ENCODE peak calls at places on chromosomes 12 and 14, in eight cellular contexts. G is HL-60, W is neuronal stem cell, U is aorta, O is lower lobe of right lung, E is PC-9, D is K562, H is body of pancreas. K is an unnamed sample.

GRCh38 chr12:28961948-28962384 is 187.1 kb upstream of the FAR2 start:
- DNase-seq in D (no peak), U (no peak), H (no peak), W (no peak), E (no peak), O (no peak), G (no peak), K (peak; percentile 58)

GRCh38 chr14:89349196-89350008 is 67.6 kb downstream of the FOXN3 start:
- DNase-seq in H (peak; percentile 82), G (no peak), E (no peak), D (no peak), U (no peak), O (no peak), W (peak; percentile 76), K (no peak)

GRCh38 chr12:3145036-3145435 is 67.9 kb downstream of the TSPAN9 start:
- DNase-seq in U (peak; percentile 45), W (no peak), E (no peak), H (no peak), G (no peak), O (no peak), D (no peak), K (no peak)

GRCh38 chr14:23175823-23176222 is 7.6 kb downstream of the SLC7A8 start:
- DNase-seq in O (no peak), D (no peak), G (no peak), H (no peak), E (no peak), U (no peak), W (no peak), K (peak; percentile 81)

GRCh38 chr12:60684988-60685655 is 1089.3 kb downstream of the SLC16A7 start:
- DNase-seq in O (no peak), H (no peak), D (no peak), G (no peak), W (no peak), U (peak; percentile 53), E (peak; percentile 50), K (no peak)

GRCh38 chr12:94649349-94650142 is 811 bp downstream of the TMCC3 start:
- DNase-seq in W (peak; percentile 29), U (peak; percentile 88), D (no peak), G (no peak), H (peak; percentile 55), E (peak; percentile 54), O (peak; percentile 73), K (peak; percentile 40)

GRCh38 chr12:117674313-117674712 is 294.5 kb downstream of the KSR2 start:
- DNase-seq in G (no peak), O (no peak), H (no peak), D (no peak), W (no peak), U (no peak), E (no peak), K (no peak)

GRCh38 chr12:102061096-102061555 is 665 bp downstream of the WASHC3 start:
- DNase-seq in H (no peak), D (no peak), U (no peak), O (no peak), W (no peak), E (no peak), G (peak; percentile 22), K (no peak)

GRCh38 chr12:132516064-132517012 is 26.4 kb downstream of the FBRSL1 start:
- DNase-seq in H (no peak), U (no peak), W (no peak), G (no peak), D (no peak), O (no peak), E (no peak), K (no peak)

GRCh38 chr12:105721051-105721825 is 390.7 kb downstream of the C12orf75 start:
- DNase-seq in D (no peak), E (no peak), W (no peak), O (no peak), U (no peak), G (no peak), H (no peak), K (no peak)

GRCh38 chr14:93018401-93018800 is 95.5 kb downstream of the CHGA start:
- DNase-seq in E (no peak), W (no peak), D (no peak), O (no peak), U (no peak), G (no peak), H (no peak), K (no peak)

GRCh38 chr14:74988131-74988530 is 14.6 kb upstream of the EIF2B2 start:
- DNase-seq in E (peak; percentile 94), U (no peak), O (no peak), W (no peak), H (no peak), G (no peak), D (peak; percentile 1), K (peak; percentile 56)

GRCh38 chr14:35224615-35225014 is 67.6 kb upstream of the PSMA6 start:
- DNase-seq in O (no peak), D (no peak), G (no peak), U (no peak), E (no peak), H (no peak), W (no peak), K (no peak)

GRCh38 chr14:73712540-73713141 is 1.5 kb downstream of the PNMA1 start:
- DNase-seq in E (no peak), W (peak; percentile 21), D (peak; percentile 35), U (no peak), G (no peak), O (no peak), H (no peak), K (peak; percentile 38)

GRCh38 chr14:51512321-51512720 is 139.4 kb upstream of the FRMD6 start:
- DNase-seq in O (no peak), U (no peak), D (no peak), E (no peak), W (no peak), G (no peak), H (no peak), K (no peak)

GRCh38 chr12:61095131-61095530 is 1165.1 kb upstream of the USP15 start:
- DNase-seq in U (no peak), E (no peak), H (no peak), O (no peak), W (no peak), D (no peak), G (no peak), K (no peak)

GRCh38 chr14:76690502-76691105 is 70.7 kb upstream of the VASH1 start:
- DNase-seq in U (no peak), D (no peak), H (no peak), W (no peak), E (no peak), O (no peak), G (no peak), K (no peak)

GRCh38 chr14:68975667-68976066 is 3.4 kb downstream of the ACTN1 start:
- DNase-seq in U (peak; percentile 78), O (no peak), G (no peak), W (no peak), E (no peak), H (no peak), D (no peak), K (peak; percentile 87)

GRCh38 chr14:49955013-49955412 is 62.1 kb downstream of the ARF6 start:
- DNase-seq in H (no peak), E (no peak), D (no peak), U (no peak), G (no peak), W (no peak), O (no peak), K (no peak)

GRCh38 chr14:57293851-57294837 is 25.4 kb downstream of the AP5M1 start:
- DNase-seq in G (no peak), H (no peak), U (no peak), D (no peak), O (no peak), E (no peak), W (no peak), K (no peak)
- H3K27me3 ChIP-seq in G (no peaks in the 10 kb centered on the region), H (no peaks in the 10 kb centered on the region), U (no peaks in the 10 kb centered on the region), D (no peaks in the 10 kb centered on the region), O (no peaks in the 10 kb centered on the region), E (no peaks in the 10 kb centered on the region), W (no peaks in the 10 kb centered on the region), K (no peaks in the 10 kb centered on the region)

GRCh38 chr12:48000878-48001321 is 3.4 kb downstream of the COL2A1 start:
- DNase-seq in U (no peak), W (peak; percentile 37), D (no peak), E (peak; percentile 54), G (no peak), O (no peak), H (no peak), K (peak; percentile 74)
- H3K27me3 ChIP-seq in U (no peaks in the 10 kb centered on the region), W (no peaks in the 10 kb centered on the region), D (peaks cover 81% of the 10 kb centered on the region), E (peaks cover 50% of the 10 kb centered on the region), G (peaks cover 84% of the 10 kb centered on the region), O (peaks cover 76% of the 10 kb centered on the region), H (peaks cover 35% of the 10 kb centered on the region), K (peaks cover 24% of the 10 kb centered on the region)

DNA sequence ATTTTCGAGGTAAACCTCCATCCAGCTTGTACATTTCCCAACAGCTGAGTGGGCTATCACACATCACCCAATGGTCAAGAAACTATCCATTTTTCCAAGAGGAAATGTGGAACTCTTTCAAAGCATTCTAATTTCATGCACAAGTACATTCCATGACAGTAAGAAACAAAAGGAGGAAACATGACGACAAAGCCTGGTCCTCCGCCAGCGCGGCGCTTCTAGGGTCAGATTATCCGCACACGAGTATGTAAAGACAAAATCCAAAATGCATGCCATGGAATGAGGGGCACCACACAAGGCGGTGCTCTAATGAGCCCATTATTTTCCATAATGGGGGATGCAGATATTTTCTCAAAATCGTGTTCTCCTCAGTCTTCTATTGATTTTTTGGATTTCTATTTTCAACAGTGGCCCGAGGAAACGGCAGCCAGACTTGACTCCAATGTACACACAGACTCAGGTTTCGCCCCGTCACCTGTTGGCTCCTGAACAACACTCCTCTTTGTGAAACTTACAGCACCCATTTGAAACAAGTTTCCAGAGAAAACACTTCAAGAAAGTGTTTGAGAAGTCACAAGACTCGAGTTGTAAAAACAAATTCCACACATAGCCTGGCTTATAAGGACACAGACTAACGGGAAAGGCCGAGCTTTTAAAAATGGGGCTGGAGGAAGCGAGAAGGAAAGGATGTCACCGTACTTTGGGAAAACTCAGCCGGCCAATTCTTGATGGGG is 107.3 kb downstream of the PRICKLE1 start:
- DNase-seq in O (peak; percentile 81), D (no peak), G (no peak), E (no peak), W (no peak), H (peak; percentile 84), U (peak; percentile 85), K (peak; percentile 81)
- H3K27me3 ChIP-seq in O (no peaks in the 10 kb centered on the region), D (no peaks in the 10 kb centered on the region), G (peaks cover 16% of the 10 kb centered on the region), E (no peaks in the 10 kb centered on the region), W (no peaks in the 10 kb centered on the region), H (no peaks in the 10 kb centered on the region), U (no peaks in the 10 kb centered on the region), K (no peaks in the 10 kb centered on the region)

GRCh38 chr12:113598815-113599406 is 127.2 kb upstream of the LHX5 start:
- DNase-seq in U (no peak), E (no peak), O (no peak), H (no peak), G (no peak), D (no peak), W (no peak), K (no peak)

GRCh38 chr12:113589437-113589836 is 117.8 kb upstream of the LHX5 start:
- DNase-seq in H (no peak), D (no peak), U (no peak), O (no peak), E (no peak), W (no peak), G (no peak), K (no peak)

GRCh38 chr12:113591480-113591971 is 119.9 kb upstream of the LHX5 start:
- DNase-seq in D (peak; percentile 93), W (no peak), U (no peak), G (no peak), O (peak; percentile 66), E (no peak), H (no peak), K (peak; percentile 56)

DNA sequence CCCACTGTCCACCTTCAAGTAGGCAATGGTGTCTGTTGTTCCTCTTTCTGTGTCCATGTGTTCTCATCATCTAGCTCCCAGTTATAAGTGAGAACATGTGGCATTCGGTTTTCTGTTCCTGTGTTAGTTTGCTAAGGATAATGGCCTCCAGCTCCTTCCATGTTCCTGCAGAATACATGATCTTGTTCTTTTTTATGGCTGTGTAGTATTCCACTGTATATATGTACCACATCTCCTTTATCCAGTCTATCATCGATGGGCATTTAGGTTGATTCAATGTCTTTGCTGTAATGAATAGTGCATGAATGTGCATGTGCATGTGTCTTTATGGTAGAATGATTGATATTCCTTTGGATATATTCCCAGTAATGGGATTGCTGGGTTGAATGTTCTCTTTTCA is 123.3 kb upstream of the LHX5 start:
- DNase-seq in D (no peak), O (no peak), U (no peak), E (no peak), W (no peak), G (no peak), H (no peak), K (no peak)
- H3K27me3 ChIP-seq in D (peaks cover 25% of the 10 kb centered on the region), O (peaks cover 39% of the 10 kb centered on the region), U (no peaks in the 10 kb centered on the region), E (peaks cover 24% of the 10 kb centered on the region), W (peaks cover 10% of the 10 kb centered on the region), G (peaks cover 10% of the 10 kb centered on the region), H (no peaks in the 10 kb centered on the region), K (peaks cover 86% of the 10 kb centered on the region)